ENCODE peak calls at places on chromosomes 4 and X, in four cellular contexts. X, H, B and C are unnamed samples.
A peak's percentile ranks its signal among the peaks of the same experiment; 100 is the strongest.

GRCh38 chrX:107549504-107549903 is 78.8 kb upstream of the PRPS1 start:
- DNase-seq in X (no peak), H (no peak), B (peak; percentile 7), C (no peak)

GRCh38 chr4:173001571-173001970 is 167.0 kb upstream of the GALNT7 start:
- DNase-seq in X (no peak), H (no peak), B (no peak), C (no peak)

GRCh38 chr4:2141762-2142520 is 82.8 kb downstream of the NAT8L start:
- DNase-seq in X (no peak), H (no peak), B (no peak), C (no peak)

GRCh38 chr4:3640587-3640962 is 108.4 kb upstream of the LRPAP1 start:
- DNase-seq in X (no peak), H (no peak), B (no peak), C (no peak)

GRCh38 chr4:121213940-121214339 is 49.8 kb upstream of the TNIP3 start:
- DNase-seq in X (no peak), H (no peak), B (no peak), C (no peak)

GRCh38 chrX:55742649-55743048 is 25.1 kb downstream of the RRAGB start:
- DNase-seq in X (no peak), H (no peak), B (no peak), C (no peak)

GRCh38 chrX:20789103-20789502 is 522.4 kb upstream of the RPS6KA3 start:
- DNase-seq in X (no peak), H (no peak), B (no peak), C (no peak)

GRCh38 chr4:126264839-126265238 is 950.1 kb downstream of the FAT4 start:
- DNase-seq in X (no peak), H (no peak), B (no peak), C (no peak)

GRCh38 chrX:50877310-50877709 is 33.2 kb upstream of the BMP15 start:
- DNase-seq in X (no peak), H (no peak), B (no peak), C (no peak)

GRCh38 chr4:147732516-147733193 is 767 bp downstream of the ARHGAP10 start:
- DNase-seq in X (peak; percentile 11), H (no peak), B (peak; percentile 5), C (peak; percentile 22)

GRCh38 chr4:141011799-141012377 is 121.4 kb downstream of the RNF150 start:
- DNase-seq in X (no peak), H (no peak), B (no peak), C (no peak)

GRCh38 chrX:397575-397974 is 10.9 kb upstream of the PPP2R3B start:
- DNase-seq in X (no peak), H (no peak), B (no peak), C (no peak)

GRCh38 chr4:53651142-53651720 is 59.9 kb upstream of the LNX1 start:
- DNase-seq in X (peak; percentile 80), H (no peak), B (no peak), C (no peak)

DNA sequence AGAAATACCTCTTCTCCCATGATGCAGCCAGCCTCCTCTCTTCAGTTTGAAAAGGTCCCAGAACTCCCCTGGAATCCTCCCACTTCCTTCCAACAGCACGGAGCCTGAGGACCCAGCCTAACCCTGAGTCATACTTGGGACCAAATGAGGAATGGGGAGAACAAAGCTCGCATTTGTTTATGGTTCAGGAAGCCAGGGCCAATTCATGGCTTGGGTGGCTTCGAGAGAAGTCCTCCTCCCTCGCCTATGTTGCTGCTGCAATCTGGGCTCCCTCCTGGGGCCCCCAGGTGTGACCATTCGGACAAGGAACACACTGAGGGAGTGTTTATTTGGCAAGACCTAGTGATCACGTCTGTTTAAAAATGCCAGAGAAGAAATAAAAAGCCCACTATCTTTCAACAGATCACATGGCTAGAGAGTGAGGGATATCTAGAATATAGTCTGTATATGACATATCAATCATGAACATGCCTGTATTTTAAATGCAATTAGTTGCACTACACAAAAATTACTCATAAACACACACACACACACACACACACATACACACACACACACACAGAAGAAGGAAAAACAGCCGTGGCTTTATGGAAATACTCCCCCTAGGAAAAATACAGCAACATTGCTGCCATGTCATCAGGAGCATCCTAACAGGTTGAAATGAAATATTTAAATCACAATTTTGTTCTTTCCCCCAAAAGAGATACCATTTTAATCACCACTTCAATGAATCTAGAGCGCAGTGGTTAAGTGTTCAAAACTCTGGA is 155.7 kb upstream of the MAP3K15 start:
- DNase-seq in X (peak; percentile 69), H (no peak), B (no peak), C (no peak)
- H3K4me3 ChIP-seq in X (no peak overlapping the region), H (no peak overlapping the region), B (no peak overlapping the region), C (no peak overlapping the region)

GRCh38 chrX:104697264-104697663 is 131.3 kb downstream of the IL1RAPL2 start:
- DNase-seq in X (no peak), H (no peak), B (no peak), C (no peak)
- H3K27ac ChIP-seq in X (no peak overlapping the region), H (no peak overlapping the region), B (no peak overlapping the region), C (no peak overlapping the region)

GRCh38 chr4:185920691-185921260 is 108.8 kb upstream of the SORBS2 start:
- DNase-seq in X (no peak), H (no peak), B (no peak), C (no peak)
- H3K4me3 ChIP-seq in X (no peak overlapping the region), H (no peak overlapping the region), B (no peak overlapping the region), C (no peak overlapping the region)

GRCh38 chr4:83679692-83680091 is 143.8 kb downstream of the GPAT3 start:
- DNase-seq in X (no peak), H (no peak), B (no peak), C (no peak)
- H3K27ac ChIP-seq in X (no peak overlapping the region), H (no peak overlapping the region), B (no peak overlapping the region), C (no peak overlapping the region)

GRCh38 chrX:129529685-129530281 is 6.5 kb upstream of the SMARCA1 start:
- DNase-seq in X (no peak), H (no peak), B (no peak), C (no peak)
- H3K4me3 ChIP-seq in X (no peak overlapping the region), H (no peak overlapping the region), B (no peak overlapping the region), C (no peak overlapping the region)